ENCODE peak calls at places on chromosomes 12 and 14, in eight cellular contexts. Y, G, J, D, R, Z, S and M are unnamed samples.

GRCh38 chr12:127881371-127882140 is 385.4 kb upstream of the TMEM132C start:
- DNase-seq in Y (no peak), G (no peak), J (no peak), D (no peak), R (no peak), Z (no peak), S (no peak), M (peak; percentile 11)

GRCh38 chr12:14384783-14385638 is 19.5 kb downstream of the ATF7IP start:
- DNase-seq in Y (peak; percentile 90), G (peak; percentile 55), J (peak; percentile 97), D (peak; percentile 92), R (peak; percentile 82), Z (peak; percentile 93), S (peak; percentile 75), M (peak; percentile 96)

GRCh38 chr14:37172024-37172869 is at the start of gene SLC25A21:
- DNase-seq in Y (peak; percentile 85), G (no peak), J (peak; percentile 77), D (peak; percentile 61), R (peak; percentile 89), Z (peak; percentile 71), S (peak; percentile 83), M (peak; percentile 85)

GRCh38 chr14:106875503-106875902 is 1349.1 kb downstream of the TMEM121 start:
- DNase-seq in Y (no peak), G (peak; percentile 21), J (no peak), D (no peak), R (no peak), Z (no peak), S (no peak), M (no peak)

GRCh38 chr14:51648296-51648695 is 3.4 kb upstream of the FRMD6 start:
- DNase-seq in Y (no peak), G (no peak), J (no peak), D (no peak), R (no peak), Z (no peak), S (no peak), M (no peak)

GRCh38 chr14:35927727-35928126 is 101.6 kb downstream of the BRMS1L start:
- DNase-seq in Y (no peak), G (no peak), J (no peak), D (no peak), R (no peak), Z (no peak), S (no peak), M (peak; percentile 4)

GRCh38 chr12:15152864-15153263 is 68.4 kb downstream of the RERG start:
- DNase-seq in Y (no peak), G (no peak), J (peak; percentile 89), D (no peak), R (no peak), Z (no peak), S (peak; percentile 47), M (peak; percentile 89)

GRCh38 chr12:49428652-49429549 is 61.6 kb downstream of the SPATS2 start:
- DNase-seq in Y (no peak), G (peak; percentile 62), J (peak; percentile 82), D (no peak), R (no peak), Z (peak; percentile 3), S (no peak), M (peak; percentile 70)

GRCh38 chr12:4809449-4810218 is 89.4 kb downstream of the GALNT8 start:
- DNase-seq in Y (peak; percentile 66), G (no peak), J (peak; percentile 8), D (peak; percentile 32), R (peak; percentile 67), Z (no peak), S (peak; percentile 24), M (peak; percentile 26)

GRCh38 chr12:4807813-4808212 is 87.6 kb downstream of the GALNT8 start:
- DNase-seq in Y (no peak), G (peak; percentile 15), J (no peak), D (no peak), R (no peak), Z (no peak), S (no peak), M (no peak)

GRCh38 chr12:4807116-4807783 is 87.0 kb downstream of the GALNT8 start:
- DNase-seq in Y (peak; percentile 15), G (peak; percentile 16), J (no peak), D (no peak), R (no peak), Z (no peak), S (no peak), M (no peak)

GRCh38 chr12:4809013-4809448 is 88.8 kb downstream of the GALNT8 start:
- DNase-seq in Y (peak; percentile 79), G (no peak), J (peak; percentile 27), D (peak; percentile 49), R (peak; percentile 78), Z (no peak), S (peak; percentile 53), M (peak; percentile 48)

DNA sequence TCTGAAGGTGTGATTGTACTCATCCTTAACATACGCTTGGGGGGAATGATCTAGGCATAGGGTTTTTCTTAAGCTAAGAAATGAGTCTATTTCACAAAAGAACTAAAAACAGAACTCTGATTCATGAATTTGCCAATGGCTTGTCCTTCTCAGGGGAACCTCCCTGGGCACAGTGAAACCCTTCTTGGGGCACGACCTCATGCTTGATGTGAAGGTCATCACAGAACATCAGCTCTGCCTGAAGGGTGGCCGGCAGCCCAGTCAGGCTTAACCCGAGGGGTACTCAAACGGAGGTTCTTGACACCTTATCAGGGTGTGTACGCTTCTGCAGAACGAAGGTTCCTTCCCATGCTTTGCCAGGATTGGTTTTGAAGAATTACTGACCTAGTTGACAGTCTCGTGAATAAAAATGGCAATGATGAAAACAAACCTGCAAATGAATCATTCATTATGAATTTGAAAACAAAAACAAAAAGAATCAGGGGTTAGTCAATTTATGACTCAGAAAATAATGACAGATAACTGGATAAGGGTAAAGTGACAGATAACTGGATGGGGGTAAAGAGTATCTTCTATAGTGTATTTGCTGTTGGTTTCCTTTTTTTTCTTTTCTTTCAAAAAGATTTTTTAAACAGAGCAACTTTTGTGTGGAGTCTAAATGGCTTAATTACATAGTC is 86.4 kb downstream of the GALNT8 start:
- DNase-seq in Y (no peak), G (no peak), J (no peak), D (no peak), R (no peak), Z (no peak), S (no peak), M (no peak)
- H3K36me3 ChIP-seq in Y (no peaks in the 10 kb centered on the region), G (no peaks in the 10 kb centered on the region), J (no peaks in the 10 kb centered on the region), D (peaks cover 2% of the 10 kb centered on the region), R (no peaks in the 10 kb centered on the region), Z (no peaks in the 10 kb centered on the region), S (no peaks in the 10 kb centered on the region), M (no peaks in the 10 kb centered on the region)

GRCh38 chr12:7934560-7935463 is 1.2 kb downstream of the SLC2A3 start:
- DNase-seq in Y (peak; percentile 38), G (no peak), J (no peak), D (no peak), R (no peak), Z (no peak), S (no peak), M (no peak)

GRCh38 chr12:7937867-7938506 is 2.0 kb upstream of the SLC2A3 start:
- DNase-seq in Y (no peak), G (no peak), J (peak; percentile 26), D (no peak), R (peak; percentile 53), Z (no peak), S (no peak), M (peak; percentile 22)

GRCh38 chr12:7934153-7934552 is 1.8 kb downstream of the SLC2A3 start:
- DNase-seq in Y (no peak), G (no peak), J (no peak), D (no peak), R (no peak), Z (no peak), S (no peak), M (no peak)

GRCh38 chr12:7935464-7935772 is 569 bp downstream of the SLC2A3 start:
- DNase-seq in Y (peak; percentile 17), G (no peak), J (no peak), D (no peak), R (no peak), Z (no peak), S (no peak), M (no peak)

GRCh38 chr12:7935773-7936581 is at the start of gene SLC2A3:
- DNase-seq in Y (peak; percentile 72), G (peak; percentile 82), J (peak; percentile 86), D (peak; percentile 59), R (peak; percentile 90), Z (no peak), S (peak; percentile 76), M (peak; percentile 91)
- H3K27ac ChIP-seq in Y (peak within 1 kb of the TSS; percentile 49), G (no peak within 1 kb of the TSS), J (peak within 1 kb of the TSS; percentile 88), D (peak within 1 kb of the TSS; percentile 35), R (peak within 1 kb of the TSS; percentile 75), Z (no peak within 1 kb of the TSS), S (peak within 1 kb of the TSS; percentile 86), M (peak within 1 kb of the TSS; percentile 88)

DNA sequence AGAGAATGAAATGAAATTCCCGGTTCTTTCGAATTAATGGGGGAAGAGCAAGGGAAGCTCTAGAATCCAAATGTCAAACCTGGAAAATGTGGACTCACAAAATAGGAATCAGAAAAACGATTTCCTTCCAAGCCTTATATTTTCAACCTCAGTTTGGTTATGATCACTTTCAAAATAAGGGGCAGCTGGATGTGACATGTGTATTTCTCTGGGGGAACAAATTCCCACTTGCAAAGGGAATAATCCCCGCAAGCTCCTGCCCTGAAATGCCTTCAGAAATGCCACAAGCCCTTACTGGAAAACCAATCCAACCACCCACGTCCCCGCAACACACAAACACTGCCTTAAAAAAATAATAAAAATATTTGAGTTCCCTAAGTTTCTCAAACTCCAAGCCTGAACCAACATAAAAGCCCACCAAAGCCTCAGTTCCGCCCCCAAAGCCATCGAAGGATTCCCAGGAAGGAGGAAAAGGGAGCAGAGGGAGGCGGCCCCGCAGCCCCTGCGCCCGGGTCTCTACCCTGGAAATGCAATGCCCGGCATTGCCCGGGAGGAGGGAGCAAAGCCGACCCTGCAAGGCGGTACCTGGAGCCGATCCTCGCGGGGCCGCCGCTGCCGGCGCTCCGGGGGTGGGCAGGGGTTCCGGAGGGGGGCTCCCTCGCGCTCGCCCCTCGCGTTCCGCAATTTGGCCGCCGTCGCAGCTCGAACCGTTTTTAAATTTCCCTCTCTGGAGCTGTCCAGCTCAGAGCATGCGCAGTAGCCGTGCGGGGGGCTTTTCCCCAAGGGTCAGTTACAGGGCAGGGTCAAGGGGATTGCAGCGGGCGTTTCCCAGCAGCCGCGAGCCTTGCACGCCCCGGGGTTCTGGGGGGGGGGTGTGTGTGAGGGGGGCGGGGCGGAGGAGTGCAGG is at the start of gene FOXN4:
- DNase-seq in Y (peak; percentile 81), G (no peak), J (no peak), D (no peak), R (peak; percentile 71), Z (no peak), S (peak; percentile 23), M (no peak)
- H2AFZ ChIP-seq in Y (peak within 1 kb of the TSS; percentile 68), G (peak within 1 kb of the TSS; percentile 96), J (peak within 1 kb of the TSS; percentile 66), D (peak within 1 kb of the TSS; percentile 86), R (peak within 1 kb of the TSS; percentile 100), Z (peak within 1 kb of the TSS; percentile 88), S (peak within 1 kb of the TSS; percentile 76), M (no peak within 1 kb of the TSS)

GRCh38 chr12:68292157-68292940 is 38.9 kb upstream of the IL22 start:
- DNase-seq in Y (no peak), G (peak; percentile 36), J (peak; percentile 39), D (no peak), R (no peak), Z (no peak), S (no peak), M (peak; percentile 45)

GRCh38 chr12:68293347-68293746 is 38.8 kb downstream of the MDM1 start:
- DNase-seq in Y (no peak), G (no peak), J (no peak), D (no peak), R (no peak), Z (no peak), S (no peak), M (no peak)

GRCh38 chr12:68303850-68304249 is 28.3 kb downstream of the MDM1 start:
- DNase-seq in Y (no peak), G (no peak), J (no peak), D (no peak), R (no peak), Z (no peak), S (no peak), M (no peak)

GRCh38 chr12:68294246-68294645 is 37.9 kb downstream of the MDM1 start:
- DNase-seq in Y (no peak), G (no peak), J (no peak), D (no peak), R (no peak), Z (no peak), S (no peak), M (peak; percentile 16)

DNA sequence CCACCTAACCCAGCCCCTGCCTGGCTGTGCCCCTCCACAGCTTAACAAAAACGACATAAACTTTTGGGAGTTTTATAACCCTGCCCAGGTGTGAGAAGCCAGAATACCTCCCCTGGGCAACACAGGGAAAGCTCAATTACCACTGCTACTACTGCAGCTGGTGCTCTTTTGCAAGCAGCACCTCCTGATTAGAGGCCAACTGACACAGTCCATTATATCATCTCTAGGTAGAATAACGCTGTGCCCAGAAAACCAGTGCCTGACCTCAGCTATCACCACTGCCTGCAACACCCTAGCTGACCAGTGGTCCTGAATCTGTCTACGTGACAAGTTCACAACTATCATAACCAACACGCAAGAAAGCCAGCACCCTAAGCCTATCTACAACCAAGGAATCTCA is 34.2 kb downstream of the MDM1 start:
- DNase-seq in Y (no peak), G (no peak), J (no peak), D (no peak), R (no peak), Z (no peak), S (no peak), M (no peak)
- H3K36me3 ChIP-seq in Y (peaks cover 18% of the 10 kb centered on the region), G (no peaks in the 10 kb centered on the region), J (peaks cover 3% of the 10 kb centered on the region), D (peaks cover 6% of the 10 kb centered on the region), R (no peaks in the 10 kb centered on the region), Z (no peaks in the 10 kb centered on the region), S (no peaks in the 10 kb centered on the region), M (no peaks in the 10 kb centered on the region)